ENCODE peak calls at places on chromosome 5, in nine cellular contexts. F is colonic mucosa, X is IMR-90, G is astrocyte, K is GM23248, U is neuronal stem cell, A is K562, M is fibroblast of lung, P is PC-3. N is an unnamed sample.
A peak's percentile ranks its signal among the peaks of the same experiment; 100 is the strongest.

GRCh38 chr5:141743652-141744333 is 61.8 kb upstream of the ARAP3 start:
- DNase-seq in P (peak; percentile 10), K (no peak), U (no peak), X (no peak), A (no peak), F (no peak), G (no peak), M (no peak), N (peak; percentile 63)

GRCh38 chr5:446864-447263 is 3.9 kb downstream of the EXOC3 start:
- DNase-seq in P (peak; percentile 66), K (peak; percentile 67), F (no peak), X (peak; percentile 51), G (no peak), A (peak; percentile 46), U (no peak), M (peak; percentile 34), N (peak; percentile 54)

GRCh38 chr5:13382232-13382631 is 562.3 kb downstream of the DNAH5 start:
- DNase-seq in A (no peak), G (no peak), U (no peak), K (no peak), P (no peak), F (no peak), M (no peak), X (no peak), N (no peak)

GRCh38 chr5:180193749-180194375 is 15.1 kb downstream of the RASGEF1C start:
- DNase-seq in G (no peak), F (no peak), P (no peak), X (no peak), M (no peak), A (no peak), U (no peak), K (no peak), N (no peak)

GRCh38 chr5:134794819-134795218 is 36.2 kb downstream of the DDX46 start:
- DNase-seq in M (no peak), F (no peak), P (no peak), U (no peak), G (no peak), K (no peak), A (no peak), X (no peak), N (no peak)

GRCh38 chr5:119945696-119946095 is 316.3 kb downstream of the FAM170A start:
- DNase-seq in K (no peak), M (no peak), A (no peak), P (no peak), F (no peak), X (no peak), G (no peak), U (no peak), N (no peak)

GRCh38 chr5:50646591-50646990 is 19.8 kb upstream of the PARP8 start:
- DNase-seq in G (no peak), M (no peak), K (no peak), A (no peak), X (no peak), F (no peak), P (no peak), U (no peak), N (no peak)

GRCh38 chr5:33403187-33403586 is 37.6 kb upstream of the TARS1 start:
- DNase-seq in F (no peak), X (no peak), M (no peak), K (no peak), P (no peak), A (no peak), G (no peak), U (no peak), N (no peak)

GRCh38 chr5:38714703-38715355 is 131.0 kb upstream of the OSMR start:
- DNase-seq in P (no peak), M (no peak), X (no peak), U (no peak), A (no peak), K (no peak), G (no peak), F (no peak), N (no peak)

GRCh38 chr5:40437452-40437861 is 242.3 kb upstream of the PTGER4 start:
- DNase-seq in U (no peak), M (peak; percentile 69), G (peak; percentile 59), X (peak; percentile 87), P (peak; percentile 92), K (peak; percentile 90), F (no peak), A (no peak), N (no peak)

GRCh38 chr5:35430381-35431162 is 187.1 kb upstream of the SPEF2 start:
- DNase-seq in U (no peak), K (no peak), M (no peak), P (peak; percentile 6), F (no peak), A (no peak), G (no peak), X (no peak), N (no peak)

GRCh38 chr5:168874713-168875380 is 295.7 kb upstream of the PANK3 start:
- DNase-seq in M (peak; percentile 24), P (peak; percentile 14), A (peak; percentile 17), G (no peak), U (no peak), F (no peak), X (peak; percentile 5), K (peak; percentile 23), N (no peak)

GRCh38 chr5:171445910-171446516 is 26.6 kb downstream of the FGF18 start:
- DNase-seq in K (peak; percentile 89), M (peak; percentile 86), U (no peak), X (peak; percentile 83), A (no peak), G (peak; percentile 81), F (no peak), P (no peak), N (no peak)

GRCh38 chr5:761854-762685 is 22.5 kb downstream of the ZDHHC11B start:
- DNase-seq in M (no peak), U (no peak), K (no peak), X (no peak), P (no peak), F (peak; percentile 16), A (no peak), G (no peak), N (peak; percentile 43)

GRCh38 chr5:34996236-34996635 is 51.5 kb downstream of the AGXT2 start:
- DNase-seq in X (no peak), M (no peak), P (no peak), F (no peak), K (no peak), G (no peak), U (no peak), A (no peak), N (no peak)

GRCh38 chr5:135063056-135063445 is 29.0 kb upstream of the PITX1 start:
- DNase-seq in K (no peak), U (no peak), A (no peak), G (no peak), X (no peak), M (no peak), F (no peak), P (no peak), N (no peak)

GRCh38 chr5:99033014-99033931 is 104.5 kb upstream of the CHD1 start:
- DNase-seq in M (no peak), G (no peak), P (peak; percentile 68), X (peak; percentile 7), A (peak; percentile 45), K (peak; percentile 9), U (no peak), F (no peak), N (no peak)

GRCh38 chr5:133520062-133520461 is 92.3 kb downstream of the FSTL4 start:
- DNase-seq in X (no peak), M (no peak), U (no peak), G (no peak), P (no peak), A (no peak), K (no peak), F (no peak), N (peak; percentile 41)

GRCh38 chr5:7208911-7209310 is 187.0 kb upstream of the ADCY2 start:
- DNase-seq in U (no peak), G (no peak), M (no peak), X (no peak), A (no peak), K (no peak), F (no peak), P (no peak), N (no peak)

GRCh38 chr5:38892363-38892762 is 46.6 kb downstream of the OSMR start:
- DNase-seq in P (no peak), K (no peak), U (no peak), X (no peak), M (no peak), G (no peak), F (no peak), A (no peak), N (no peak)

DNA sequence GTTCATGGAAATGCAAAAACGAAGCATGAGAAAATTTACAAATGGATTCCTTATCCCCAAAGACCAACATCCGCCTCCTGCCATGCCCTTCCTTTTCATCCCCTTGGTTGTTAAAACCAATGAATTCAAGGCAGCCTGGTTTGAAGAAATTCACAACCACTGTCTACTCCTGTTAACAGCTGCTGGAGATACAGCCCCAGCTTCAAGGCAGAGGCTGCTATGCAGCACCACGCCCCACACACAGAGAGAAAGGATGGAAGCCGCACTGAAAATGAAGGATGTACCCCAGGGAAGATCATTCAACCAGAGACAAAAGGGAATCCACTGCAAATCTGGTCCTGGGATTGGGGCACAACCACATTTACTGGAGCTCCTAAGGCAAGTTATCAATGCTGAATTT is 58.7 kb downstream of the DPYSL3 start:
- DNase-seq in A (no peak), G (no peak), X (no peak), U (no peak), P (no peak), M (no peak), K (no peak), F (no peak), N (no peak)
- H3K9ac ChIP-seq in A (no peak overlapping the region), G (peak overlapping the region; percentile 92), X (no peak overlapping the region), U (no peak overlapping the region), P (no peak overlapping the region), M (no peak overlapping the region), K (no peak overlapping the region), F (no peak overlapping the region), N (no peak overlapping the region)

GRCh38 chr5:73119492-73120157 is 750 bp upstream of the TMEM171 start:
- DNase-seq in U (no peak), A (no peak), F (peak; percentile 82), X (no peak), M (no peak), P (no peak), K (no peak), G (no peak), N (peak; percentile 73)
- H3K4me3 ChIP-seq in U (peak overlapping the region; percentile 79), A (no peak overlapping the region), F (peak overlapping the region; percentile 47), X (no peak overlapping the region), M (no peak overlapping the region), P (no peak overlapping the region), K (peak overlapping the region; percentile 99), G (no peak overlapping the region), N (no peak overlapping the region)

GRCh38 chr5:36660397-36661049 is 54.1 kb downstream of the SLC1A3 start:
- DNase-seq in P (no peak), A (no peak), K (no peak), U (no peak), F (no peak), G (no peak), M (no peak), X (no peak), N (no peak)
- H3K9ac ChIP-seq in P (no peak overlapping the region), A (no peak overlapping the region), K (no peak overlapping the region), U (no peak overlapping the region), F (no peak overlapping the region), G (no peak overlapping the region), M (no peak overlapping the region), X (no peak overlapping the region), N (no peak overlapping the region)

DNA sequence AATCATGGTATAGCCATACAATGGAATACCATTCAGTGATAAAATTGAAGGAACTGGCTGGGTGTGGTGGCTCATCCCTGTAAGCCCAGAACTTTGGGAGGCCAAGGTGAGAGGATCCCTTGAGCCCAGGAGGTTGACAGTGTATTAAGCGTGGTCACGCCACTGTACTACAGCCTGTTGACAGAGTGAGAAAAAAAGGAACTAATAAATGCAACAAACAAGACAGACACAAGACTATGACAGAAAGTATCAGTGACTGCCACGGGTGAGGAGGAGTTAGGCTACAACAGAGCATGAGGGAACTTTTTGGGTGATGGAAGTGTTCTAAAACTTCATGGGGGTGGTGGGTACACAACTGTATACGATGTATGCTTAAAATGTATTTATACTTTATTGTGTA is 2.2 kb downstream of the FNIP1 start:
- DNase-seq in A (no peak), F (no peak), X (no peak), G (no peak), M (no peak), U (no peak), P (no peak), K (no peak), N (no peak)
- H3K4me3 ChIP-seq in A (peak overlapping the region; percentile 75), F (no peak overlapping the region), X (peak overlapping the region; percentile 7), G (peak overlapping the region; percentile 19), M (peak overlapping the region; percentile 99), U (no peak overlapping the region), P (peak overlapping the region; percentile 98), K (peak overlapping the region; percentile 85), N (peak overlapping the region; percentile 99)